ENCODE peak calls at places on chromosomes 7 and 10, in eight cellular contexts. One of them, this sample, is unnamed.

GRCh38 chr10:11035318-11035920 is 17.7 kb downstream of the CELF2 start:
- DNase-seq in H54: peak
- DNase-seq in IMR-90: peak
- DNase-seq in body of pancreas: peak
- DNase-seq in GM12891: no peak
- DNase-seq in uterus: peak
- DNase-seq in heart left ventricle: peak
- DNase-seq in prostate gland: no peak
- DNase-seq in this sample: no peak

GRCh38 chr7:107439025-107439424 is 30.8 kb upstream of the GPR22 start:
- DNase-seq in H54: no peak
- DNase-seq in IMR-90: no peak
- DNase-seq in body of pancreas: no peak
- DNase-seq in GM12891: no peak
- DNase-seq in uterus: no peak
- DNase-seq in heart left ventricle: no peak
- DNase-seq in prostate gland: no peak
- DNase-seq in this sample: no peak

GRCh38 chr10:14416308-14416700 is 85.6 kb upstream of the FRMD4A start:
- DNase-seq in H54: no peak
- DNase-seq in IMR-90: no peak
- DNase-seq in body of pancreas: no peak
- DNase-seq in GM12891: no peak
- DNase-seq in uterus: no peak
- DNase-seq in heart left ventricle: no peak
- DNase-seq in prostate gland: no peak
- DNase-seq in this sample: no peak

GRCh38 chr10:75352650-75353049 is 48.9 kb downstream of the ZNF503 start:
- DNase-seq in H54: no peak
- DNase-seq in IMR-90: peak
- DNase-seq in body of pancreas: no peak
- DNase-seq in GM12891: no peak
- DNase-seq in uterus: no peak
- DNase-seq in heart left ventricle: no peak
- DNase-seq in prostate gland: no peak
- DNase-seq in this sample: no peak

GRCh38 chr7:148327379-148327778 is 263.2 kb upstream of the C7orf33 start:
- DNase-seq in H54: no peak
- DNase-seq in IMR-90: no peak
- DNase-seq in body of pancreas: no peak
- DNase-seq in GM12891: no peak
- DNase-seq in uterus: no peak
- DNase-seq in heart left ventricle: no peak
- DNase-seq in prostate gland: no peak
- DNase-seq in this sample: no peak

GRCh38 chr7:38306914-38307313 is 33.5 kb upstream of the TARP start:
- DNase-seq in H54: no peak
- DNase-seq in IMR-90: no peak
- DNase-seq in body of pancreas: no peak
- DNase-seq in GM12891: no peak
- DNase-seq in uterus: no peak
- DNase-seq in heart left ventricle: no peak
- DNase-seq in prostate gland: no peak
- DNase-seq in this sample: no peak

GRCh38 chr7:130277763-130278643 is 11.3 kb downstream of the CPA2 start:
- DNase-seq in H54: no peak
- DNase-seq in IMR-90: peak
- DNase-seq in body of pancreas: peak
- DNase-seq in GM12891: no peak
- DNase-seq in uterus: peak
- DNase-seq in heart left ventricle: peak
- DNase-seq in prostate gland: no peak
- DNase-seq in this sample: peak

GRCh38 chr7:93902777-93903423 is 3.5 kb upstream of the GNGT1 start:
- DNase-seq in H54: no peak
- DNase-seq in IMR-90: peak
- DNase-seq in body of pancreas: no peak
- DNase-seq in GM12891: no peak
- DNase-seq in uterus: no peak
- DNase-seq in heart left ventricle: no peak
- DNase-seq in prostate gland: no peak
- DNase-seq in this sample: peak

GRCh38 chr10:97676770-97677581 is 10.1 kb downstream of the AVPI1 start:
- DNase-seq in H54: peak
- DNase-seq in IMR-90: peak
- DNase-seq in body of pancreas: peak
- DNase-seq in GM12891: peak
- DNase-seq in uterus: peak
- DNase-seq in heart left ventricle: peak
- DNase-seq in prostate gland: no peak
- DNase-seq in this sample: peak

GRCh38 chr7:112449353-112449752 is 907 bp upstream of the IFRD1 start:
- DNase-seq in H54: peak
- DNase-seq in IMR-90: peak
- DNase-seq in body of pancreas: peak
- DNase-seq in GM12891: no peak
- DNase-seq in uterus: no peak
- DNase-seq in heart left ventricle: no peak
- DNase-seq in prostate gland: no peak
- DNase-seq in this sample: peak

GRCh38 chr10:104824378-104825006 is 183.4 kb downstream of the SORCS3 start:
- DNase-seq in H54: peak
- DNase-seq in IMR-90: no peak
- DNase-seq in body of pancreas: no peak
- DNase-seq in GM12891: no peak
- DNase-seq in uterus: no peak
- DNase-seq in heart left ventricle: no peak
- DNase-seq in prostate gland: peak
- DNase-seq in this sample: peak

GRCh38 chr7:70289067-70289466 is 690.8 kb downstream of the AUTS2 start:
- DNase-seq in H54: peak
- DNase-seq in IMR-90: no peak
- DNase-seq in body of pancreas: no peak
- DNase-seq in GM12891: no peak
- DNase-seq in uterus: no peak
- DNase-seq in heart left ventricle: no peak
- DNase-seq in prostate gland: no peak
- DNase-seq in this sample: no peak

GRCh38 chr10:82796510-82796909 is 921.5 kb downstream of the NRG3 start:
- DNase-seq in H54: no peak
- DNase-seq in IMR-90: no peak
- DNase-seq in body of pancreas: no peak
- DNase-seq in GM12891: no peak
- DNase-seq in uterus: no peak
- DNase-seq in heart left ventricle: no peak
- DNase-seq in prostate gland: no peak
- DNase-seq in this sample: no peak

GRCh38 chr7:34354906-34355305 is 303.1 kb upstream of the NPSR1 start:
- DNase-seq in H54: no peak
- DNase-seq in IMR-90: peak
- DNase-seq in body of pancreas: no peak
- DNase-seq in GM12891: no peak
- DNase-seq in uterus: no peak
- DNase-seq in heart left ventricle: no peak
- DNase-seq in prostate gland: no peak
- DNase-seq in this sample: no peak

GRCh38 chr7:113872981-113873380 is 45.8 kb downstream of the PPP1R3A start:
- DNase-seq in H54: no peak
- DNase-seq in IMR-90: no peak
- DNase-seq in body of pancreas: no peak
- DNase-seq in GM12891: no peak
- DNase-seq in uterus: no peak
- DNase-seq in heart left ventricle: no peak
- DNase-seq in prostate gland: no peak
- DNase-seq in this sample: no peak

GRCh38 chr7:134782121-134782623 is 2.7 kb downstream of the CALD1 start:
- DNase-seq in H54: no peak
- DNase-seq in IMR-90: peak
- DNase-seq in body of pancreas: no peak
- DNase-seq in GM12891: no peak
- DNase-seq in uterus: no peak
- DNase-seq in heart left ventricle: no peak
- DNase-seq in prostate gland: no peak
- DNase-seq in this sample: no peak

GRCh38 chr7:110568932-110569331 is 522.0 kb upstream of the LRRN3 start:
- DNase-seq in H54: no peak
- DNase-seq in IMR-90: peak
- DNase-seq in body of pancreas: no peak
- DNase-seq in GM12891: no peak
- DNase-seq in uterus: no peak
- DNase-seq in heart left ventricle: no peak
- DNase-seq in prostate gland: no peak
- DNase-seq in this sample: no peak

GRCh38 chr7:95723583-95724180 is 48.7 kb upstream of the DYNC1I1 start:
- DNase-seq in H54: peak
- DNase-seq in IMR-90: peak
- DNase-seq in body of pancreas: peak
- DNase-seq in GM12891: no peak
- DNase-seq in uterus: no peak
- DNase-seq in heart left ventricle: no peak
- DNase-seq in prostate gland: peak
- DNase-seq in this sample: peak

GRCh38 chr10:90222372-90222771 is 521.0 kb downstream of the KIF20B start:
- DNase-seq in H54: peak
- DNase-seq in IMR-90: peak
- DNase-seq in body of pancreas: peak
- DNase-seq in GM12891: no peak
- DNase-seq in uterus: no peak
- DNase-seq in heart left ventricle: no peak
- DNase-seq in prostate gland: no peak
- DNase-seq in this sample: no peak

GRCh38 chr10:90222939-90223338 is 521.5 kb downstream of the KIF20B start:
- DNase-seq in H54: no peak
- DNase-seq in IMR-90: no peak
- DNase-seq in body of pancreas: no peak
- DNase-seq in GM12891: no peak
- DNase-seq in uterus: no peak
- DNase-seq in heart left ventricle: no peak
- DNase-seq in prostate gland: no peak
- DNase-seq in this sample: no peak

GRCh38 chr10:90213346-90213745 is 512.0 kb downstream of the KIF20B start:
- DNase-seq in H54: no peak
- DNase-seq in IMR-90: no peak
- DNase-seq in body of pancreas: no peak
- DNase-seq in GM12891: no peak
- DNase-seq in uterus: no peak
- DNase-seq in heart left ventricle: no peak
- DNase-seq in prostate gland: no peak
- DNase-seq in this sample: no peak

GRCh38 chr10:90218846-90219245 is 517.5 kb downstream of the KIF20B start:
- DNase-seq in H54: no peak
- DNase-seq in IMR-90: no peak
- DNase-seq in body of pancreas: no peak
- DNase-seq in GM12891: no peak
- DNase-seq in uterus: no peak
- DNase-seq in heart left ventricle: no peak
- DNase-seq in prostate gland: no peak
- DNase-seq in this sample: no peak
- TF ChIP-seq POLR2A in H54: no peak
- TF ChIP-seq POLR2A in IMR-90: no peak
- TF ChIP-seq POLR2A in body of pancreas: no peak
- TF ChIP-seq POLR2A in GM12891: no peak
- TF ChIP-seq POLR2A in uterus: no peak
- TF ChIP-seq POLR2A in heart left ventricle: no peak
- TF ChIP-seq POLR2A in prostate gland: no peak
- TF ChIP-seq POLR2A in this sample: no peak

DNA sequence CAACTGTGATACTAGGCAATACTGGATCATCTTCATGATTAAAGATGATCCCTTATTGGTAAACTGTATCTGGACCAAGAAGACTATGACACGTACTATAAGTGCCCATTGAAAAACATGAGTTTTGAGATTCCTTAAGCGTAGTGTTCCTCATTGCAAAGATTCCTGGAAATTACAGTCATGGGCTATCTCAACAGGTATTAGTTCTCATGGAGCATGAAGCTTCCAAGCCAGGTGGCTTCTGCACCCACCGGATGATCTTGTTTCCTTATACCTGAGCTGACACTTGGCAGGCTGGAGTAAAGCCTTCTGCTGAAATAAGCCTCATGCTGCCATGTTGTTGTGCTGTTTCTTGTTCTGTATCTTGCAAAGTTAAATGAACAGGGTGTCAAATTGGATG is 8.6 kb upstream of the PRR15 start:
- DNase-seq in H54: no peak
- DNase-seq in IMR-90: no peak
- DNase-seq in body of pancreas: no peak
- DNase-seq in GM12891: no peak
- DNase-seq in uterus: no peak
- DNase-seq in heart left ventricle: no peak
- DNase-seq in prostate gland: no peak
- DNase-seq in this sample: no peak
- TF ChIP-seq POLR2A in H54: no peak
- TF ChIP-seq POLR2A in IMR-90: no peak
- TF ChIP-seq POLR2A in body of pancreas: no peak
- TF ChIP-seq POLR2A in GM12891: no peak
- TF ChIP-seq POLR2A in uterus: no peak
- TF ChIP-seq POLR2A in heart left ventricle: no peak
- TF ChIP-seq POLR2A in prostate gland: no peak
- TF ChIP-seq POLR2A in this sample: no peak

DNA sequence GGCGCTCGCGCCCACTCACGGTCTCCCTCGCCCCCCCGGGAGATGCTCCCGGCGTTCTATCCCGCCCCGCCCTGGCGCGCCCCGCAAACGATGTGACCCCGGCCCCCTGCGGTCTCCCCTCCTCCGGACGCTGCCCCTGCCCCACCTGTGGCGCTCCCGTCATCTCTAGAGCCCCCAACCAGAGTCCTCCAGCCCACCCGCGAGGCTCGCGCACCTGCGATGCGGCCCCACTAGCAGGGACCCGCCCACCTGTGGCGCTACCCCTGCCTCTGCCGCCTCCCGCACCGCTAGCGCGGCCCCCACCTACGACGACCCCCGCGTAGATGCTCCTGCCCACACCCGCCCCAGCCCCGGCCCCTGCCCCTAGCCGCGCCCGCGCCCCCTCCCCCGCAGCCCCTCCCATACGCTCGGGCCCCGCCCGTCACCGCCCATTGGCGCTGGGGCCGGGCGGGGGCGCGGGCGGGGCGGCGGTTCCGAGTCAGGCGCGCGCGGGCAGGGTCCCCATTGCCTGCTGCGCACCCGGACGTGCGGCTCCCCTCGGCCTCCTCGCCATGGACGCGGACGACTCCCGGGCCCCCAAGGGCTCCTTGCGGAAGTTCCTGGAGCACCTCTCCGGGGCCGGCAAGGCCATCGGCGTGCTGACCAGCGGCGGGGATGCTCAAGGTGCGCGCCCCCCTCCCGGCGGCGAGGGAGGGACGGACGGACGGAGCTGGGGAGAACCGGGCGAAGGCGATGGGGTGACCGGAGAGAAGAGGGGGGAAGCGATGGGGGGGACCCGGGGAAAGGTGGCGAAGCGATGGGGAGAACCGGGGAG is at the start of gene PFKP:
- DNase-seq in H54: peak
- DNase-seq in IMR-90: no peak
- DNase-seq in body of pancreas: no peak
- DNase-seq in GM12891: peak
- DNase-seq in uterus: peak
- DNase-seq in heart left ventricle: no peak
- DNase-seq in prostate gland: peak
- DNase-seq in this sample: peak
- TF ChIP-seq POLR2A in H54: peak
- TF ChIP-seq POLR2A in IMR-90: peak
- TF ChIP-seq POLR2A in body of pancreas: peak
- TF ChIP-seq POLR2A in GM12891: peak
- TF ChIP-seq POLR2A in uterus: peak
- TF ChIP-seq POLR2A in heart left ventricle: peak
- TF ChIP-seq POLR2A in prostate gland: peak
- TF ChIP-seq POLR2A in this sample: no peak

GRCh38 chr7:21448974-21449373 is 21.1 kb downstream of the SP4 start:
- DNase-seq in H54: no peak
- DNase-seq in IMR-90: no peak
- DNase-seq in body of pancreas: no peak
- DNase-seq in GM12891: no peak
- DNase-seq in uterus: no peak
- DNase-seq in heart left ventricle: no peak
- DNase-seq in prostate gland: no peak
- DNase-seq in this sample: no peak
- TF ChIP-seq POLR2A in H54: no peak
- TF ChIP-seq POLR2A in IMR-90: no peak
- TF ChIP-seq POLR2A in body of pancreas: no peak
- TF ChIP-seq POLR2A in GM12891: no peak
- TF ChIP-seq POLR2A in uterus: no peak
- TF ChIP-seq POLR2A in heart left ventricle: no peak
- TF ChIP-seq POLR2A in prostate gland: no peak
- TF ChIP-seq POLR2A in this sample: no peak

This sample was measured in erythroblast.